ENCODE peak calls at places on chromosome 4, in seven cellular contexts. One of them, this sample, is unnamed. For H3K36me3, the result is how much of the 10 kb centered on the place peaks cover.

GRCh38 chr4:111630705-111631104 is 514.5 kb upstream of the FAM241A start:
- DNase-seq in prostate gland: no peak
- DNase-seq in gastrocnemius medialis: no peak
- DNase-seq in spleen: no peak
- DNase-seq in ovary: no peak
- DNase-seq in heart left ventricle: no peak
- DNase-seq in adrenal gland: no peak
- DNase-seq in this sample: no peak

GRCh38 chr4:85701881-85702321 is 227.0 kb downstream of the ARHGAP24 start:
- DNase-seq in spleen: no peak
- DNase-seq in prostate gland: no peak
- DNase-seq in gastrocnemius medialis: no peak
- DNase-seq in ovary: no peak
- DNase-seq in adrenal gland: no peak
- DNase-seq in heart left ventricle: no peak
- DNase-seq in this sample: no peak

GRCh38 chr4:111722321-111722720 is 422.9 kb upstream of the FAM241A start:
- DNase-seq in ovary: no peak
- DNase-seq in spleen: no peak
- DNase-seq in heart left ventricle: no peak
- DNase-seq in prostate gland: no peak
- DNase-seq in adrenal gland: no peak
- DNase-seq in gastrocnemius medialis: no peak
- DNase-seq in this sample: no peak

GRCh38 chr4:123478859-123479345 is 82.3 kb downstream of the SPRY1 start:
- DNase-seq in adrenal gland: no peak
- DNase-seq in heart left ventricle: no peak
- DNase-seq in prostate gland: peak
- DNase-seq in gastrocnemius medialis: peak
- DNase-seq in spleen: no peak
- DNase-seq in ovary: no peak
- DNase-seq in this sample: peak

GRCh38 chr4:113962719-113963274 is 16.6 kb downstream of the ARSJ start:
- DNase-seq in gastrocnemius medialis: no peak
- DNase-seq in prostate gland: no peak
- DNase-seq in ovary: no peak
- DNase-seq in adrenal gland: no peak
- DNase-seq in heart left ventricle: no peak
- DNase-seq in spleen: no peak
- DNase-seq in this sample: no peak

GRCh38 chr4:125704726-125705125 is 390.0 kb downstream of the FAT4 start:
- DNase-seq in ovary: no peak
- DNase-seq in gastrocnemius medialis: no peak
- DNase-seq in spleen: no peak
- DNase-seq in prostate gland: no peak
- DNase-seq in adrenal gland: no peak
- DNase-seq in heart left ventricle: no peak
- DNase-seq in this sample: no peak

GRCh38 chr4:52718123-52718522 is 33.1 kb downstream of the ERVMER34-1 start:
- DNase-seq in adrenal gland: peak
- DNase-seq in ovary: no peak
- DNase-seq in gastrocnemius medialis: no peak
- DNase-seq in spleen: no peak
- DNase-seq in heart left ventricle: no peak
- DNase-seq in prostate gland: no peak
- DNase-seq in this sample: no peak

GRCh38 chr4:147090486-147090885 is 144.8 kb upstream of the TTC29 start:
- DNase-seq in gastrocnemius medialis: no peak
- DNase-seq in ovary: no peak
- DNase-seq in heart left ventricle: no peak
- DNase-seq in adrenal gland: no peak
- DNase-seq in spleen: no peak
- DNase-seq in prostate gland: no peak
- DNase-seq in this sample: no peak

GRCh38 chr4:152415980-152416379 is 119.9 kb downstream of the FBXW7 start:
- DNase-seq in spleen: no peak
- DNase-seq in ovary: no peak
- DNase-seq in adrenal gland: no peak
- DNase-seq in prostate gland: no peak
- DNase-seq in gastrocnemius medialis: no peak
- DNase-seq in heart left ventricle: no peak
- DNase-seq in this sample: no peak
- H3K36me3 ChIP-seq in spleen: under half
- H3K36me3 ChIP-seq in ovary: under half
- H3K36me3 ChIP-seq in adrenal gland: under half
- H3K36me3 ChIP-seq in prostate gland: under half
- H3K36me3 ChIP-seq in gastrocnemius medialis: under half
- H3K36me3 ChIP-seq in heart left ventricle: under half
- H3K36me3 ChIP-seq in this sample: under half

DNA sequence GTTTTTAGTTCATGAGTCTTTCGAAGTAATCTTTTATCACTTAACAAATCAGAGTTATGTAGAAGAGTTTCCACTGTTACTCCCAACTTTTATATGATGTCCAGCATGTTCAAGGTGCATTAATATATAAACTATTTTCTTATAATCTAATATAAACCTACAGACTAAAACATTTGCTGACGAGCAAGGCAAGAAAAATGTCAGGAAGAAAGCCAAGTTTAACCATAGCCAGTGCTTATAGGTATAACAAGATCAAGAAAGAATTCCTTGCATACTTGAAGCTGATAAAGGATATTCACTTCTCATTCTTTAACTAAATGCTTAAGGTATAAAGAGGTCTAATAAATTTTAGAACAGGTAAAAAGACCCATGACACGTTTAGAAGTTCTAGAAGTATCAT is 167.7 kb downstream of the NPNT start:
- DNase-seq in gastrocnemius medialis: no peak
- DNase-seq in heart left ventricle: no peak
- DNase-seq in adrenal gland: no peak
- DNase-seq in ovary: no peak
- DNase-seq in prostate gland: no peak
- DNase-seq in spleen: no peak
- DNase-seq in this sample: no peak
- TF ChIP-seq POLR2A in gastrocnemius medialis: no peak
- TF ChIP-seq POLR2A in heart left ventricle: no peak
- TF ChIP-seq POLR2A in adrenal gland: no peak
- TF ChIP-seq POLR2A in ovary: no peak
- TF ChIP-seq POLR2A in prostate gland: no peak
- TF ChIP-seq POLR2A in spleen: no peak
- TF ChIP-seq POLR2A in this sample: no peak

DNA sequence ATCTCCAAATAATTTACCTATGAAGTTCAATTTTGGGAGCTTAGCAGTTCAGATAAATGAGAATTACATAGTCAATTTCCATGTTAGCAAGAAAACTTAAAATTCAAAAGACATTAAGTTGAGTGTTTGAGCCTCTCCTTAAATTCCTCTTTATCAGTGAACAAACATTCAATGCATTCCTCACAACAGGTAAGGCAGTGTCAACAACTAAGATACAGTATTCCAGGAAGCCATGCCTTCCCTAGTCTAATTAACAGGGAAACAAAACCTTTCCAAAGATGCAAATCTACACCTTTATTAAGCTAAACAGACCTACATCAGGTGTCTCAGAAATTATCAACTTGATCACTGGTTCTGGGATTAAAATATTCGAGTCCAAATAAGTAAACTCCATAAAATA is 3.7 kb downstream of the SH3RF1 start:
- DNase-seq in prostate gland: no peak
- DNase-seq in heart left ventricle: no peak
- DNase-seq in spleen: no peak
- DNase-seq in ovary: no peak
- DNase-seq in adrenal gland: no peak
- DNase-seq in gastrocnemius medialis: no peak
- DNase-seq in this sample: no peak
- H3K4me3 ChIP-seq in prostate gland: peak
- H3K4me3 ChIP-seq in heart left ventricle: no peak
- H3K4me3 ChIP-seq in spleen: no peak
- H3K4me3 ChIP-seq in ovary: no peak
- H3K4me3 ChIP-seq in adrenal gland: no peak
- H3K4me3 ChIP-seq in gastrocnemius medialis: peak
- H3K4me3 ChIP-seq in this sample: no peak

GRCh38 chr4:145101091-145101490 is 3.0 kb downstream of the ABCE1 start:
- DNase-seq in prostate gland: no peak
- DNase-seq in adrenal gland: no peak
- DNase-seq in spleen: no peak
- DNase-seq in gastrocnemius medialis: no peak
- DNase-seq in ovary: no peak
- DNase-seq in heart left ventricle: no peak
- DNase-seq in this sample: no peak

GRCh38 chr4:145107126-145107525 is 9.0 kb downstream of the ABCE1 start:
- DNase-seq in spleen: no peak
- DNase-seq in gastrocnemius medialis: no peak
- DNase-seq in heart left ventricle: no peak
- DNase-seq in ovary: no peak
- DNase-seq in prostate gland: no peak
- DNase-seq in adrenal gland: no peak
- DNase-seq in this sample: no peak

GRCh38 chr4:145102619-145103018 is 4.5 kb downstream of the ABCE1 start:
- DNase-seq in gastrocnemius medialis: no peak
- DNase-seq in ovary: no peak
- DNase-seq in prostate gland: no peak
- DNase-seq in adrenal gland: no peak
- DNase-seq in heart left ventricle: no peak
- DNase-seq in spleen: no peak
- DNase-seq in this sample: no peak

GRCh38 chr4:145099653-145100052 is 1.5 kb downstream of the ABCE1 start:
- DNase-seq in spleen: no peak
- DNase-seq in adrenal gland: no peak
- DNase-seq in prostate gland: no peak
- DNase-seq in ovary: no peak
- DNase-seq in gastrocnemius medialis: no peak
- DNase-seq in heart left ventricle: no peak
- DNase-seq in this sample: no peak

GRCh38 chr4:145103496-145103895 is 5.4 kb downstream of the ABCE1 start:
- DNase-seq in spleen: no peak
- DNase-seq in gastrocnemius medialis: no peak
- DNase-seq in prostate gland: no peak
- DNase-seq in adrenal gland: no peak
- DNase-seq in ovary: no peak
- DNase-seq in heart left ventricle: no peak
- DNase-seq in this sample: no peak
- H3K36me3 ChIP-seq in spleen: under half
- H3K36me3 ChIP-seq in gastrocnemius medialis: under half
- H3K36me3 ChIP-seq in prostate gland: under half
- H3K36me3 ChIP-seq in adrenal gland: under half
- H3K36me3 ChIP-seq in ovary: under half
- H3K36me3 ChIP-seq in heart left ventricle: under half
- H3K36me3 ChIP-seq in this sample: under half

DNA sequence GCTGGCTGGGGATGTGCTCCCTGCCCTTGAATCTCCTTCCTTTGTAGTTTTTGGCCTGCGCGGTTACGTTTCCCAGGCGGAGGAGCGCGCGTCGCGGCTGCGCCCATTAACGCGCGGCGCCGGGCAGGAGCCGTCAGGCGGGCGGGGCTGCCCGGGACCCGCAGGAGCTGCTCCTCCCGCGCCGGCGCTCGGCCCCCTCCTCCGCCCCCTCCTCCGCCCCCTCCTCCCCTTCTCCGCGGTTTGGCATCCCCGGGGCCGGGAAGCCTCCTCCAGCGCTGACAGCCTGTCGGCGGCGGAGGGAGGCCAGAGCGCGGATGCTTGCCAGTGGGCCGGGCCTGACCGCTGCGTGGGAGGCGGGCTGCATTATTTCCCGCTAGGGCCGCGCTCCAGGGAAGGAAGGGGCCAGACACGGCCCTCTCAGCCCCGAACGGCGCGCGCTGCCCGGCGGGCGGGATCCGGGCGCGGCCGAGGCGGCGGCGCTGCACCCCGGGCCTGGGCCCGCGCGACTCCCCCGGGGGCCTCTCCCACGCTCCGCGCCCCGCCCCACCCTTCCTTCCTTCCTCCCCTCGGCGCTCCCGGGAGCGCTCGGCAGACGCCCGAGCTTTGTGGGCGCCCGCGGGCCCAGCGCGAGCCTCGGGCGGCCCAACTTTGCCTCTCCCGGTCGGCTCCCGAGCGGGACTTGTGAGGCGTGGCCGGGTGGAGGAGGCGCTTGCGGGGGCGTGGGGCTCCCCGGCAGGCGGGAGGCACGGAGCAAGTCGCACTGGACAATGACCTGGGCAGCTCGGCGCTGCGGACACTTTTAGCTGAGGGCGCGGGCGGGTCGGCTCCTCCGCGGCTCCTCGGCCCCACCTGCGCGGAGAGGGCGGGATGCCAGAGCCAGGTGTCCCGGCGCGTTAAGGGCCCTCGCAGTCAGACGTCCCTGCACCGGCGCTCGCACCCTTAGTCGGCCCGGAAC is at the start of gene DCLK2:
- DNase-seq in gastrocnemius medialis: peak
- DNase-seq in ovary: peak
- DNase-seq in spleen: peak
- DNase-seq in heart left ventricle: peak
- DNase-seq in prostate gland: peak
- DNase-seq in adrenal gland: peak
- DNase-seq in this sample: peak
- TF ChIP-seq POLR2A in gastrocnemius medialis: no peak
- TF ChIP-seq POLR2A in ovary: peak
- TF ChIP-seq POLR2A in spleen: no peak
- TF ChIP-seq POLR2A in heart left ventricle: no peak
- TF ChIP-seq POLR2A in prostate gland: no peak
- TF ChIP-seq POLR2A in adrenal gland: peak
- TF ChIP-seq POLR2A in this sample: peak

GRCh38 chr4:153781717-153782416 is 7.0 kb downstream of the SFRP2 start:
- DNase-seq in prostate gland: no peak
- DNase-seq in adrenal gland: no peak
- DNase-seq in ovary: no peak
- DNase-seq in gastrocnemius medialis: no peak
- DNase-seq in heart left ventricle: no peak
- DNase-seq in spleen: no peak
- DNase-seq in this sample: no peak
- H3K4me3 ChIP-seq in prostate gland: no peak
- H3K4me3 ChIP-seq in adrenal gland: no peak
- H3K4me3 ChIP-seq in ovary: no peak
- H3K4me3 ChIP-seq in gastrocnemius medialis: no peak
- H3K4me3 ChIP-seq in heart left ventricle: no peak
- H3K4me3 ChIP-seq in spleen: no peak
- H3K4me3 ChIP-seq in this sample: no peak

DNA sequence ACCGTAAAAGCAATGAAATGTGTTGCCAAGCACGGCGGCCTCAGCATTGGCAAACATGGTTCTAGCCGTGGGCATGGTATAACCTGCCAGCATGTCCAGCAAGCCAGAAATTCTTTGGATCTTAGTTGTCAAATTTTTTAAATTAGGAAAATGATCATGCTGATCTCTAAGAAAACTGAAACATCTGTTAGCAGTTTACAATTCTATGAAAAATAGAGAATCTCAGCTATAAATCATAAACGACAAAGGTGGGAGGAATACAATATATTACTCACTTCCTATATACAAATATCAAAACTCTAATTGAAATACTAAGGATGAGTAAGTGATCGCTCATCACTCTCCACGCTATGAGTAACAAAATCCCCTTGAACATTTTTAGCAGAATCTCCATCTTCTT is 130.3 kb downstream of the ADGRA3 start:
- DNase-seq in heart left ventricle: no peak
- DNase-seq in adrenal gland: no peak
- DNase-seq in spleen: no peak
- DNase-seq in gastrocnemius medialis: no peak
- DNase-seq in ovary: no peak
- DNase-seq in prostate gland: peak
- DNase-seq in this sample: no peak
- H3K36me3 ChIP-seq in heart left ventricle: under half
- H3K36me3 ChIP-seq in adrenal gland: under half
- H3K36me3 ChIP-seq in spleen: under half
- H3K36me3 ChIP-seq in gastrocnemius medialis: under half
- H3K36me3 ChIP-seq in ovary: under half
- H3K36me3 ChIP-seq in prostate gland: under half
- H3K36me3 ChIP-seq in this sample: under half